ENCODE peak calls at places on chromosome 2, in six cellular contexts. Q, Z, F, J, R and W are unnamed samples.

GRCh38 chr2:163157411-163157810 is 318.8 kb upstream of the KCNH7 start:
- DNase-seq in Z (no peak), Q (no peak), F (no peak), R (no peak), J (peak; percentile 69), W (no peak)

GRCh38 chr2:9103663-9104277 is 100.3 kb upstream of the MBOAT2 start:
- DNase-seq in J (no peak), Z (no peak), F (peak; percentile 33), R (no peak), Q (no peak), W (no peak)

GRCh38 chr2:191626497-191627151 is 51.3 kb upstream of the NABP1 start:
- DNase-seq in J (peak; percentile 85), F (peak; percentile 35), Q (no peak), R (no peak), Z (no peak), W (no peak)

GRCh38 chr2:222433381-222434173 is 9.2 kb downstream of the SGPP2 start:
- DNase-seq in R (no peak), F (no peak), Q (no peak), J (no peak), Z (no peak), W (no peak)

GRCh38 chr2:165349181-165349580 is 110.0 kb downstream of the SCN2A start:
- DNase-seq in F (no peak), R (no peak), Q (no peak), Z (no peak), J (no peak), W (no peak)

GRCh38 chr2:120237491-120237902 is 14.3 kb upstream of the TMEM185B start:
- DNase-seq in J (peak; percentile 80), F (peak; percentile 63), Z (no peak), Q (no peak), R (peak; percentile 7), W (no peak)

GRCh38 chr2:128166954-128167353 is 76.0 kb downstream of the UGGT1 start:
- DNase-seq in Q (no peak), F (no peak), J (no peak), R (no peak), Z (no peak), W (no peak)

GRCh38 chr2:143347303-143347702 is 218.1 kb downstream of the ARHGAP15 start:
- DNase-seq in F (no peak), R (no peak), J (no peak), Q (no peak), Z (no peak), W (no peak)

GRCh38 chr2:241568738-241569137 is 10.2 kb downstream of the BOK start:
- DNase-seq in F (no peak), Z (no peak), J (no peak), Q (no peak), R (no peak), W (no peak)

GRCh38 chr2:209629622-209630021 is 142.0 kb upstream of the UNC80 start:
- DNase-seq in R (no peak), J (peak; percentile 5), F (no peak), Z (no peak), Q (no peak), W (no peak)

GRCh38 chr2:195613922-195614321 is 43.1 kb upstream of the SLC39A10 start:
- DNase-seq in F (peak; percentile 38), J (peak; percentile 95), Z (no peak), Q (no peak), R (no peak), W (no peak)

GRCh38 chr2:195608768-195609454 is 48.1 kb upstream of the SLC39A10 start:
- DNase-seq in F (no peak), Q (no peak), Z (no peak), J (no peak), R (no peak), W (no peak)

GRCh38 chr2:195610708-195611107 is 46.3 kb upstream of the SLC39A10 start:
- DNase-seq in Q (no peak), J (no peak), R (no peak), Z (no peak), F (no peak), W (no peak)

GRCh38 chr2:195612515-195613495 is 44.2 kb upstream of the SLC39A10 start:
- DNase-seq in F (peak; percentile 72), R (no peak), J (peak; percentile 82), Q (no peak), Z (no peak), W (no peak)
- H3K27ac ChIP-seq in F (no peak overlapping the region), R (peak overlapping the region; percentile 65), J (peak overlapping the region; percentile 89), Q (no peak overlapping the region), Z (no peak overlapping the region), W (peak overlapping the region; percentile 22)

GRCh38 chr2:16396986-16397385 is 268.6 kb downstream of the CYRIA start:
- DNase-seq in Q (no peak), R (no peak), Z (no peak), J (no peak), F (no peak), W (no peak)
- H3K27ac ChIP-seq in Q (no peak overlapping the region), R (no peak overlapping the region), Z (no peak overlapping the region), J (no peak overlapping the region), F (no peak overlapping the region), W (no peak overlapping the region)

GRCh38 chr2:133788391-133788790 is 220.1 kb upstream of the NCKAP5 start:
- DNase-seq in F (no peak), Q (no peak), Z (no peak), J (peak; percentile 74), R (no peak), W (no peak)

GRCh38 chr2:133791191-133791590 is 222.9 kb upstream of the NCKAP5 start:
- DNase-seq in J (peak; percentile 90), Z (no peak), F (no peak), R (no peak), Q (no peak), W (no peak)

GRCh38 chr2:133787651-133788050 is 219.4 kb upstream of the NCKAP5 start:
- DNase-seq in Q (no peak), J (no peak), R (no peak), F (no peak), Z (no peak), W (no peak)

GRCh38 chr2:133790706-133791105 is 222.4 kb upstream of the NCKAP5 start:
- DNase-seq in J (peak; percentile 73), R (no peak), Z (no peak), Q (no peak), F (no peak), W (no peak)

DNA sequence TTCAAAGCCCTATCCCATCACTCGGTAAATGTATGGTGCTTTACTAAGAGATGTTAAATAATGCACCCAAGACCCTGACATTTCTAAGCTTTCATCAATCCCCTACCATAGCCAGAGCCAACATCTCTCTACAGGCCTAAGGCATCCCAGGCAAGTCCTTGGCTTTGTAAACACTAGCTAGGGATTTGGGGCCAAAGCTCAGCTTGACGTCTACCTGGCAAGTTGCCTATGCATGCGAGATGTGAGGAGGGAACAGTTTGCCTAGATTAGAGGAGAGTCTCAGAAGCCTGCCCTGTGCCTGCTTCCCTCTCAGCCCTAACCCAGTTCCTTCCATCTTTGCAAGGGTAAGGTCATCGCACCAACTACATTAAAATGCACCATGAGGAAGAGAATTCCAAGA is 221.5 kb upstream of the NCKAP5 start:
- DNase-seq in F (no peak), Q (no peak), R (no peak), J (no peak), Z (no peak), W (no peak)
- H3K27ac ChIP-seq in F (no peak overlapping the region), Q (no peak overlapping the region), R (no peak overlapping the region), J (peak overlapping the region; percentile 66), Z (no peak overlapping the region), W (no peak overlapping the region)

DNA sequence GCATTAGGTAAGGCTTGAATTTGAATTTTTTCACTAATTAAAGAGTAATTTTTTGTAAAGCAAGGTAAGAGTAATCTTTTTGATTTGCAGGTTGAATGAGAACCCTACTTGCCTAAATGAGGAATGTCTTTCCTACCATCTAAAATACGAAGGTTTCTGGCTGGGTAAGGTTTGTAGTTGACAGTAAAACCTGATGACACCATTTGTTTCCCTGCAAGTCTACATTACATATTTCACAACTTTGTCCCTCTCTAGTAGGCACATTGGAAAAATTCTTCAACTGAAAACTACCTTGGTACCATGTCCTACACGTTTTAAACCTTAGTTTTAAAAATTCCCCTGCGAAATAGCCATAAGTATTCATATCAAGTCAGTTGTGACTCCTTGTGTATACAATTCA is 9.4 kb downstream of the HNRNPA3 start:
- DNase-seq in Q (no peak), F (no peak), Z (no peak), R (no peak), J (no peak), W (no peak)
- H3K27ac ChIP-seq in Q (no peak overlapping the region), F (no peak overlapping the region), Z (no peak overlapping the region), R (no peak overlapping the region), J (no peak overlapping the region), W (no peak overlapping the region)